ENCODE peak calls at places on chromosomes 12 and 14, in five cellular contexts. Q is cardiac fibroblast, Z is GM12865, B is AG10803, T is bronchial epithelial cell. H is an unnamed sample.
A peak's percentile ranks its signal among the peaks of the same experiment; 100 is the strongest.

GRCh38 chr12:642633-643477 is 20.4 kb downstream of the NINJ2 start:
- DNase-seq in Q (peak; percentile 77), Z (peak; percentile 94), B (peak; percentile 75), T (no peak), H (no peak)

GRCh38 chr14:50067723-50068495 is 48.5 kb downstream of the VCPKMT start:
- DNase-seq in Q (peak; percentile 54), Z (no peak), B (peak; percentile 34), T (peak; percentile 95), H (no peak)

GRCh38 chr14:103016594-103016993 is 40.8 kb downstream of the CDC42BPB start:
- DNase-seq in Q (no peak), Z (no peak), B (no peak), T (no peak), H (no peak)

GRCh38 chr14:32403688-32404087 is 74.6 kb downstream of the AKAP6 start:
- DNase-seq in Q (no peak), Z (no peak), B (peak; percentile 26), T (no peak), H (no peak)

GRCh38 chr14:91374897-91375747 is 42.5 kb downstream of the CCDC88C start:
- DNase-seq in Q (no peak), Z (no peak), B (no peak), T (no peak), H (no peak)

GRCh38 chr14:74549588-74549987 is 56.0 kb downstream of the ISCA2 start:
- DNase-seq in Q (peak; percentile 31), Z (no peak), B (peak; percentile 34), T (peak; percentile 50), H (no peak)

GRCh38 chr12:131830335-131831020 is 2.3 kb downstream of the MMP17 start:
- DNase-seq in Q (peak; percentile 91), Z (peak; percentile 56), B (peak; percentile 86), T (peak; percentile 42), H (no peak)

GRCh38 chr14:91241848-91242247 is 2.7 kb downstream of the GPR68 start:
- DNase-seq in Q (no peak), Z (peak; percentile 82), B (no peak), T (no peak), H (no peak)

GRCh38 chr12:24839268-24839791 is 109.6 kb downstream of the BCAT1 start:
- DNase-seq in Q (no peak), Z (peak; percentile 97), B (peak; percentile 47), T (no peak), H (no peak)

GRCh38 chr12:69698054-69698453 is 1.0 kb downstream of the BEST3 start:
- DNase-seq in Q (no peak), Z (no peak), B (no peak), T (no peak), H (no peak)

GRCh38 chr14:70394674-70395073 is 22.2 kb downstream of the SYNJ2BP start:
- DNase-seq in Q (no peak), Z (no peak), B (no peak), T (no peak), H (no peak)

GRCh38 chr12:73266206-73266605 is 994.0 kb downstream of the TRHDE start:
- DNase-seq in Q (no peak), Z (no peak), B (no peak), T (no peak), H (no peak)

GRCh38 chr12:14283489-14284144 is 81.9 kb upstream of the ATF7IP start:
- DNase-seq in Q (no peak), Z (peak; percentile 84), B (no peak), T (no peak), H (no peak)

GRCh38 chr12:53365245-53365904 is 14.6 kb upstream of the SP1 start:
- DNase-seq in Q (peak; percentile 48), Z (no peak), B (no peak), T (peak; percentile 61), H (no peak)

GRCh38 chr12:114888458-114888857 is 204.5 kb upstream of the TBX3 start:
- DNase-seq in Q (peak; percentile 47), Z (no peak), B (peak; percentile 31), T (no peak), H (no peak)

GRCh38 chr12:49041881-49042484 is 18.6 kb downstream of the KMT2D start:
- DNase-seq in Q (no peak), Z (no peak), B (no peak), T (no peak), H (no peak)

GRCh38 chr14:76768201-76768656 is 7.0 kb downstream of the VASH1 start:
- DNase-seq in Q (peak; percentile 54), Z (peak; percentile 74), B (no peak), T (no peak), H (peak; percentile 21)

GRCh38 chr14:73462815-73463214 is 4.5 kb upstream of the NUMB start:
- DNase-seq in Q (peak; percentile 77), Z (no peak), B (peak; percentile 74), T (no peak), H (no peak)

GRCh38 chr12:24415934-24416333 is 466.5 kb upstream of the SOX5 start:
- DNase-seq in Q (no peak), Z (no peak), B (no peak), T (no peak), H (no peak)

GRCh38 chr12:18581232-18581962 is 156.4 kb downstream of the PLCZ1 start:
- DNase-seq in Q (no peak), Z (no peak), B (no peak), T (no peak), H (no peak)

GRCh38 chr14:65637780-65638179 is 225.2 kb downstream of the FUT8 start:
- DNase-seq in Q (no peak), Z (peak; percentile 65), B (peak; percentile 10), T (peak; percentile 81), H (no peak)

GRCh38 chr12:121009744-121010143 is 6.5 kb downstream of the C12orf43 start:
- DNase-seq in Q (peak; percentile 50), Z (no peak), B (peak; percentile 28), T (peak; percentile 60), H (peak; percentile 28)

GRCh38 chr14:75274899-75275569 is 3.6 kb upstream of the FOS start:
- DNase-seq in Q (peak; percentile 44), Z (peak; percentile 64), B (no peak), T (peak; percentile 71), H (no peak)

GRCh38 chr14:54450535-54450934 is 9.4 kb upstream of the CNIH1 start:
- DNase-seq in Q (peak; percentile 41), Z (peak; percentile 70), B (peak; percentile 86), T (peak; percentile 14), H (no peak)

DNA sequence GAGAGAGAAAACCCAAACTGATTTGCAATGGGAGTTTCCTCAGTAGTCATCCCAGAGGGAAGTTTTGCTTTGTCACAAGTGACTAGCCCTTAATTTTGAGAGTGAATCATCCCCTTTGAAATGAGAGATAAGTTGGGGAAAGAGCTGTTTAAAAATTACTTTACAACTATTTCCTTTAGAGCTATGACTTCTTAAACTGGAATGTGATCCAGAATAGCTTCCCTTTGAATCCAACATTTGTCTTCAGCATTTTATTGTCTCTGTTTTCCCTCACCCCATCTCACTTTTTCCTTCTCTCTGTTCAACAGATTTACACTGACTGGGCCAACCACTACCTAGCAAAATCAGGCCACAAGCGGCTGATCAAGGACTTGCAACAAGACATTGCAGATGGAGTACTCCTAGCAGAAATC is 109.3 kb downstream of the NAV3 start:
- DNase-seq in Q (peak; percentile 77), Z (peak; percentile 12), B (peak; percentile 88), T (peak; percentile 94), H (no peak)
- H3K4me3 ChIP-seq in Q (no peak overlapping the region), Z (no peak overlapping the region), B (peak overlapping the region; percentile 47), T (no peak overlapping the region), H (no peak overlapping the region)

GRCh38 chr12:108196319-108196718 is 67.2 kb downstream of the WSCD2 start:
- DNase-seq in Q (no peak), Z (no peak), B (no peak), T (no peak), H (no peak)

GRCh38 chr12:108196921-108197320 is 67.8 kb downstream of the WSCD2 start:
- DNase-seq in Q (no peak), Z (no peak), B (no peak), T (no peak), H (no peak)

GRCh38 chr12:108194585-108194984 is 65.5 kb downstream of the WSCD2 start:
- DNase-seq in Q (no peak), Z (no peak), B (no peak), T (no peak), H (no peak)

GRCh38 chr12:108199111-108199510 is 70.0 kb downstream of the WSCD2 start:
- DNase-seq in Q (no peak), Z (no peak), B (no peak), T (no peak), H (no peak)

GRCh38 chr12:108198043-108198442 is 69.0 kb downstream of the WSCD2 start:
- DNase-seq in Q (no peak), Z (no peak), B (no peak), T (no peak), H (no peak)
- TF ChIP-seq CTCF in Q (no peak), Z (no peak), B (no peak), T (no peak), H (no peak)

DNA sequence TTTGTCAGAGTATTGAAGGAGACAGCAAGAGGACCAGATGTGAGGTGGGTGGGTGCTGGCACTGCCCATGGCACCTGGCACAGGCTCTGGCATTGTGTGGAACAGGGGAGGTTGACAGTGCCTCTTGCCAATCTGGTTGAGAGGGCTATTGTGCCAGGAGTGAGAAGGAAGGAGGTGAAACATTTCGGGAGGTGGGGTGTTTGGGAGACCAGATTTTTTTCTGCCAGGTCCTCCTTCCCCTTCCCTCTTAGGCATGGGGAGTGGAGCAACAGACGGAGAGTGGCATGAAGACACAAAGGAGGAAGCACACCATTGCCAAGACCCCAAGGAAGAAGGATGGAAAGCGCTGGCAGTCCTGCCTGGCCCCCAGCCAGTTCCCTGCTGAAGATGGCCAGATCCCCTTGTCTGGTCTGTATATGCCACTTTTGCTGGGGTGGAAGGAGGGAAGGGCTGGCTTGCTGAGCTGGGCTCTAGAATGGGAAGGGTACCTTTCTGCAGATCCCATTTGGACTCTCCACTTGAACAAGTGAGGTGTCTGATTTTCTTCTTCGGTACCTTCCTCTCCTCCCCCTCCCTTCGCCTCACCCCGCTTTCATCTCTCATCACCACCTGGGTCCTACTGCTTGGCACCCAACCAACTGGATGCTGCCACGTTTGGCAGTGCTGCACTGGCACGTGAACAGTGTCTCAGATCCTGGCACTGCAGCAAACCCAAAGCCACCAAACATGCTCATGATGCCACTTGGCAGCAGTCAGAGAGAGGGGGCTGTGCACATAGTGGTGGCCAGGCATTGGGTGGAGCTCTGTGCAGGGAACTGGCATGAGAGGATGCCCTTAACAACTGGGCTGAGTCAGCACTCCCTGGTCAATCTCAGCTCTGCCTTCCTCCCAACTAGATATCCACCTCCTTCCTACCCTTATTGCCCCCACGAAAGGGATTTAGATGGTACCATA is 37.3 kb downstream of the ZFHX2 start:
- DNase-seq in Q (no peak), Z (no peak), B (no peak), T (no peak), H (no peak)
- H3K4me3 ChIP-seq in Q (no peak overlapping the region), Z (no peak overlapping the region), B (no peak overlapping the region), T (no peak overlapping the region), H (no peak overlapping the region)

DNA sequence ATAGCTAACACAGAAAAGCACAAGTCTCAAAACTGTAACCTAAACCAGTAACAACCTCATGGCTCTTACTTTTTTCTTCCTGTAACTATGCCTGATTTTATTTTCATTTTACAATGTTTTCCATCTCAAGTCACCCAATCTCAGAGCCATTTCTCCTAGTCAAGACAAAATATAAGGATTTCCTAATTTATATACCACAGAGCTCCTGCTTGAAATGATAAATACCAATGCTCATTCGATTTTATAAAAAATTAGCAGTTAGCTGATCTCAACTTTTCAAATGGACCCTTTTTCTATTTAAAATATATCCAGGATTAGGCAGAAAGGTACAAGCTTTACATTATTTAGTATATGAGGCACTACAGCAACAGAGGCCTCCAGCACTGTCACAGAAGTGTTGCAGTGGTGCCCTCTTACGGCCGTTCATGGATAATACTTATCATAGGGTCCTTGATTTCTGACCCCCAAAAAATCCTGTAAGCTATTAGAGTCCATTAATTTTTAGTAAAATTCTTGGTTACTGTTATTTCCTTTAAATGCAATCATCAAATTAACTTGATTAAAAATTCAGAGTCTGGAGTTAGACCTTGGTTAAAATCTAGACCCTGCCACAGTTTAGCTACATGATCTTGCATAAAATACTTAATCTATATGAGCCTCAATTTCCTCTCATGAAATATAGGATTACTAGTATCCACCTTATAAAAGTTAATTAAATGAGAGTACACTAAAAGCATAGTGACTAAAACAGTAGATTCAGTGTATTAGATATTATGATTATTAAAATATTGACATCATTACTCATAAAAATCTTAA is 68.3 kb downstream of the SEC23A start:
- DNase-seq in Q (peak; percentile 32), Z (no peak), B (no peak), T (peak; percentile 6), H (no peak)
- TF ChIP-seq CTCF in Q (peak; percentile 44), Z (no peak), B (peak; percentile 57), T (peak; percentile 28), H (peak; percentile 52)